ENCODE peak calls at places on chromosome 7, in seven cellular contexts. T is prostate gland, C is IMR-90, X is ovary, O is spleen, L is A549, G is HCT116. K is an unnamed sample.

GRCh38 chr7:33982425-33982786 is 77.1 kb downstream of the BMPER start:
- DNase-seq in L (no peak), X (no peak), O (no peak), G (peak), C (peak), T (no peak), K (no peak)

GRCh38 chr7:140074780-140075179 is 12.0 kb upstream of the PARP12 start:
- DNase-seq in X (no peak), G (no peak), C (peak), O (no peak), T (no peak), L (no peak), K (no peak)

GRCh38 chr7:57868771-57869483 is 418.9 kb downstream of the ZNF716 start:
- DNase-seq in T (no peak), X (no peak), G (no peak), L (peak), C (no peak), O (no peak), K (no peak)

GRCh38 chr7:70028620-70029019 is 430.3 kb downstream of the AUTS2 start:
- DNase-seq in X (no peak), C (no peak), T (no peak), L (no peak), G (no peak), O (no peak), K (no peak)

GRCh38 chr7:5773661-5774086 is 7.8 kb downstream of the RNF216 start:
- DNase-seq in C (peak), O (no peak), L (no peak), T (no peak), G (peak), X (no peak), K (no peak)

GRCh38 chr7:70405241-70405640 is 726.7 kb upstream of the GALNT17 start:
- DNase-seq in G (no peak), C (no peak), O (no peak), X (no peak), L (no peak), T (no peak), K (no peak)

GRCh38 chr7:101739757-101740398 is 77.5 kb upstream of the CUX1 start:
- DNase-seq in G (no peak), C (no peak), T (no peak), O (no peak), X (no peak), L (no peak), K (no peak)

GRCh38 chr7:45190406-45191165 is 33.0 kb downstream of the RAMP3 start:
- DNase-seq in X (no peak), T (no peak), L (no peak), O (peak), G (no peak), C (no peak), K (no peak)

GRCh38 chr7:135253851-135254815 is 20.5 kb downstream of the STRA8 start:
- DNase-seq in T (peak), X (no peak), C (peak), G (peak), L (peak), O (peak), K (peak)

GRCh38 chr7:30898411-30898810 is 13.2 kb upstream of the AQP1 start:
- DNase-seq in C (no peak), X (no peak), T (no peak), G (no peak), O (no peak), L (no peak), K (no peak)

GRCh38 chr7:47681241-47681810 is 99.4 kb upstream of the TNS3 start:
- DNase-seq in O (no peak), T (no peak), C (no peak), X (no peak), G (no peak), L (no peak), K (no peak)

GRCh38 chr7:114663502-114663901 is 248.9 kb downstream of the FOXP2 start:
- DNase-seq in O (no peak), L (no peak), C (peak), X (no peak), T (no peak), G (peak), K (no peak)

GRCh38 chr7:98990356-98990755 is 112.0 kb downstream of the TRRAP start:
- DNase-seq in G (no peak), T (no peak), L (no peak), X (no peak), O (peak), C (no peak), K (peak)

GRCh38 chr7:90717286-90718060 is 121.4 kb downstream of the CDK14 start:
- DNase-seq in C (peak), X (no peak), O (no peak), T (peak), L (no peak), G (no peak), K (no peak)

GRCh38 chr7:138581065-138581464 is 120.1 kb downstream of the SVOPL start:
- DNase-seq in X (no peak), T (no peak), C (no peak), O (no peak), G (no peak), L (no peak), K (no peak)

GRCh38 chr7:138584696-138585095 is 116.5 kb downstream of the SVOPL start:
- DNase-seq in L (no peak), T (no peak), X (no peak), C (no peak), G (no peak), O (no peak), K (no peak)

GRCh38 chr7:138587485-138587884 is 113.7 kb downstream of the SVOPL start:
- DNase-seq in T (no peak), L (no peak), O (no peak), G (no peak), C (no peak), X (no peak), K (no peak)

GRCh38 chr7:138584283-138584682 is 116.9 kb downstream of the SVOPL start:
- DNase-seq in L (no peak), T (no peak), O (no peak), C (peak), X (no peak), G (no peak), K (no peak)

GRCh38 chr7:138585283-138585993 is 115.7 kb downstream of the SVOPL start:
- DNase-seq in L (no peak), X (no peak), C (no peak), T (no peak), O (no peak), G (no peak), K (no peak)
- TF ChIP-seq POLR2A in L (no peak), X (no peak), C (no peak), T (no peak), O (no peak), G (no peak), K (no peak)

DNA sequence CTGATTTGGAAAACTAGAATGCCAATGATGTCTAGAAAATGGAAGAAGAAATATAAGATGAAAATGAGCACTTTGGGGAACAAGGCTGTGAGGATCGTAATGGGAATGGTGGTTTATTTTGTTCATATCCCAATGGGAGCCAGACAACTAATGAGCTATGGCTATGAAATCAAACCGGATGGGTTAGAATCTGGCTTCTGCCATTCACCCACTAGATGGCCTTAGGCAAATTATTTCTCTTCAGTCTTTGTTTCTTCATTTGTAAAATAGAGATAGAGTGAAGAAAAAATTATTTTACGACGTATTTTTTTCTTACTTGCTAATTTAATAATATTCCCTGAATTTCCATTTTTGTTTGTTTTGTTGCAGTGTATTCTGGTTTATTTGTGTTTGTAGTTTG is 572.1 kb upstream of the IGFBP3 start:
- DNase-seq in C (no peak), X (no peak), O (no peak), L (no peak), T (no peak), G (no peak), K (no peak)
- TF ChIP-seq CTCF in C (no peak), X (no peak), O (no peak), L (no peak), T (no peak), G (no peak), K (no peak)

GRCh38 chr7:22589641-22590141 is 89.7 kb upstream of the STEAP1B start:
- DNase-seq in O (no peak), G (no peak), T (no peak), C (peak), L (no peak), X (peak), K (no peak)
- H3K4me3 ChIP-seq in O (no peak), G (no peak), T (no peak), C (no peak), L (no peak), X (no peak), K (no peak)

GRCh38 chr7:40457776-40458480 is 323.1 kb downstream of the SUGCT start:
- DNase-seq in O (no peak), G (no peak), T (no peak), L (no peak), C (no peak), X (no peak), K (no peak)

GRCh38 chr7:40455485-40455884 is 320.7 kb downstream of the SUGCT start:
- DNase-seq in O (no peak), L (no peak), G (no peak), T (no peak), X (no peak), C (peak), K (no peak)
- TF ChIP-seq POLR2A in O (no peak), L (no peak), G (no peak), T (no peak), X (no peak), C (no peak), K (no peak)

GRCh38 chr7:125316451-125316850 is 386.8 kb upstream of the POT1 start:
- DNase-seq in L (no peak), C (no peak), T (no peak), O (no peak), X (no peak), G (peak), K (no peak)
- TF ChIP-seq CTCF in L (no peak), C (no peak), T (no peak), O (no peak), X (no peak), G (peak), K (no peak)

DNA sequence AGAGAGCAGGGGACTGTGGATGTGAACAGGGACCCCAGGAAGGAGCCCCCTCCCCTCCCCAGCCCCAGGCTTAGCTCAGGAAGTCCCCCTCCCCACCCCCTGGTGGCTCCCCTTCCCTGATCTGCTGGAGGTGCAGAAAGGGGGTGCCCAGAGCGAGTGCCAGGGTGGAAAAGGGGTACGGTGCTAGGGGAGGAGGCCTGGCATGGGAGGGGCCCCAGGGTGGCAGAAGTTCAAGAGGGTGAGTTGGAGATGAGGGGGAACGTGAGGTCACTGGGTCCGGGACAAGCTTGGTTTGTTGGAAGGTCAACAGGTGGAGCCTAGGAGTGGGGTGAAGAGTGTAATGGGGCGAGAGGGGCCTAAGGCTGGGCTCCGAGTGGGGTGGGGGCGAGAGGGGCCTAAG is 21.5 kb upstream of the TBL2 start:
- DNase-seq in X (no peak), T (no peak), L (no peak), O (no peak), G (no peak), C (no peak), K (no peak)
- H3K4me3 ChIP-seq in X (no peak), T (no peak), L (no peak), O (no peak), G (no peak), C (no peak), K (no peak)

GRCh38 chr7:130927062-130927461 is 193.1 kb upstream of the KLF14 start:
- DNase-seq in C (no peak), O (no peak), L (no peak), X (no peak), T (no peak), G (no peak), K (no peak)
- TF ChIP-seq POLR2A in C (no peak), O (no peak), L (no peak), X (no peak), T (no peak), G (no peak), K (no peak)

DNA sequence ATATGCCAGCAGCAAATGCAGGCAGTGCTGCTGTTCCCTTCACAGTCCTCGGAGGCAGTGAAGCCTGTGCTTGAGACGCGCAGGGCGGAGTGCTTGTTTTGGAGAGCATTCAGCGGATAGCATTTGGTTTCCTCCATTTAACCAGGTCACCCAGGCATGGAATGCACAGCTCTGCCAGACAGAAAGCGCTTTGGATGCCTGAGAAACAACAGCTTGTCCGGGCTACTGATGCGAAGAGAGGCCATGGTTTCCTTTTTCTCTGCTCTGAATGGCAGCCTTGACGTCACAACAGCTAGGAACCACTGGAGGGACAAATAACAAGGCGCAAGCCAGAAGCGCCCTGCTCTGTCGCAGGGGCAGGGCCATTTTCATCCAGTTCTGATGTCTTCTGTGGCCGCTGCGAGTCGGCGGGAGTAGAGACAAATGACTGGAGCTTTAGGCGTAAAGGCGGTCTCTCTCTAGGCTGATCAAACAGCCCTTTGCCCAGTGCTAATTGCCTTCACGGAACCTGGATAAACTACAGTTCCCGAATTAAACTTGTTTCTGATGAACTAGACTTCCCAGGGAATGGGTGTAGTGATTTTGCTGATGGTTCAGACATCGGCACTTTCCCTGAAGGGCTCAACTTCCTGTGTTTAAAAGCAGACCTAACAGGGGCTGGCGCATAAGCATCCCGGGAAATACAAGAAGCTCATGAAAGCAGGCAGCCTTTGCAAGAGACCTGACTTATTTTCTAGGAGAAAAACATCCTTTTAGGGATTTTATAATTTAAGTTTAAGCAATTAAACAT is 187.6 kb upstream of the KLF14 start:
- DNase-seq in G (no peak), C (peak), O (no peak), X (peak), L (no peak), T (peak), K (no peak)
- TF ChIP-seq CTCF in G (no peak), C (no peak), O (no peak), X (no peak), L (no peak), T (no peak), K (no peak)

GRCh38 chr7:156999611-157000046 is 10.8 kb downstream of the MNX1 start:
- DNase-seq in G (no peak), X (no peak), T (no peak), L (no peak), O (peak), C (no peak), K (no peak)
- H3K4me3 ChIP-seq in G (peak), X (peak), T (peak), L (peak), O (peak), C (no peak), K (peak)

K was measured in lower leg skin.